ENCODE peak calls at places on chromosomes 3 and 15, in ten cellular contexts. A is endodermal cell; K is heart left ventricle; Y is stomach; D is IMR-90; U is left lung; H is CD8-positive, alpha-beta memory T cell; I is lower lobe of right lung; O is upper lobe of right lung; V is PC-9. F is an unnamed sample.
A peak's percentile ranks its signal among the peaks of the same experiment; 100 is the strongest.

GRCh38 chr3:42120866-42121265 is 29.7 kb downstream of the TRAK1 start:
- DNase-seq in H (no peak), O (no peak), D (peak; percentile 33), U (no peak), I (no peak), K (no peak), Y (no peak), V (peak; percentile 66), A (no peak), F (no peak)

GRCh38 chr3:25007974-25008658 is 419.9 kb upstream of the RARB start:
- DNase-seq in D (no peak), K (no peak), I (no peak), Y (no peak), H (no peak), O (no peak), A (no peak), U (no peak), V (no peak), F (no peak)

GRCh38 chr3:124514681-124515080 is 215.6 kb upstream of the UMPS start:
- DNase-seq in U (no peak), A (no peak), I (no peak), Y (no peak), H (no peak), D (no peak), O (no peak), V (no peak), K (no peak), F (no peak)

GRCh38 chr3:136270179-136270578 is 20.0 kb downstream of the PCCB start:
- DNase-seq in U (no peak), O (no peak), V (no peak), K (no peak), H (no peak), A (no peak), D (no peak), Y (no peak), I (no peak), F (no peak)

GRCh38 chr3:100334340-100335136 is at the start of gene NIT2:
- DNase-seq in D (peak; percentile 72), Y (peak; percentile 90), H (peak; percentile 70), A (peak; percentile 97), V (peak; percentile 81), U (peak; percentile 89), I (peak; percentile 94), O (peak; percentile 95), K (peak; percentile 92), F (peak; percentile 90)

GRCh38 chr15:91950631-91951384 is 97.3 kb downstream of the SLCO3A1 start:
- DNase-seq in I (no peak), K (no peak), Y (no peak), O (no peak), D (peak; percentile 49), A (no peak), U (no peak), H (no peak), V (peak; percentile 92), F (no peak)

GRCh38 chr3:125140011-125140813 is 72.3 kb downstream of the SLC12A8 start:
- DNase-seq in U (no peak), Y (no peak), H (no peak), I (no peak), A (peak; percentile 29), K (no peak), D (peak; percentile 61), V (no peak), O (no peak), F (no peak)

GRCh38 chr15:90047956-90048575 is 46.9 kb downstream of the ZNF710 start:
- DNase-seq in A (peak; percentile 43), I (no peak), V (no peak), Y (peak; percentile 51), U (no peak), H (no peak), K (no peak), D (no peak), O (no peak), F (no peak)

GRCh38 chr15:81296673-81297072 is 27.3 kb downstream of the STARD5 start:
- DNase-seq in O (peak; percentile 72), A (peak; percentile 53), I (peak; percentile 82), V (no peak), Y (peak; percentile 61), K (peak; percentile 74), H (peak; percentile 53), D (no peak), U (peak; percentile 80), F (no peak)

GRCh38 chr15:81297147-81297572 is 26.8 kb downstream of the STARD5 start:
- DNase-seq in D (peak; percentile 24), K (no peak), Y (no peak), O (no peak), U (no peak), A (no peak), H (no peak), V (peak; percentile 79), I (no peak), F (no peak)

GRCh38 chr15:81298606-81299005 is 25.3 kb downstream of the STARD5 start:
- DNase-seq in U (no peak), K (no peak), I (no peak), O (no peak), D (no peak), H (no peak), V (no peak), Y (no peak), A (no peak), F (no peak)

GRCh38 chr15:81296218-81296617 is 27.7 kb downstream of the STARD5 start:
- DNase-seq in A (no peak), H (no peak), K (no peak), U (no peak), D (no peak), V (no peak), I (no peak), O (no peak), Y (no peak), F (no peak)

GRCh38 chr15:81297580-81298575 is 26.1 kb downstream of the STARD5 start:
- DNase-seq in H (no peak), V (no peak), U (no peak), O (no peak), D (no peak), I (no peak), A (no peak), Y (no peak), K (no peak), F (no peak)
- H3K27ac ChIP-seq in H (peak overlapping the region; percentile 61), V (no peak overlapping the region), U (peak overlapping the region; percentile 85), O (peak overlapping the region; percentile 79), D (no peak overlapping the region), I (peak overlapping the region; percentile 86), A (no peak overlapping the region), Y (peak overlapping the region; percentile 82), K (no peak overlapping the region), F (no peak overlapping the region)

DNA sequence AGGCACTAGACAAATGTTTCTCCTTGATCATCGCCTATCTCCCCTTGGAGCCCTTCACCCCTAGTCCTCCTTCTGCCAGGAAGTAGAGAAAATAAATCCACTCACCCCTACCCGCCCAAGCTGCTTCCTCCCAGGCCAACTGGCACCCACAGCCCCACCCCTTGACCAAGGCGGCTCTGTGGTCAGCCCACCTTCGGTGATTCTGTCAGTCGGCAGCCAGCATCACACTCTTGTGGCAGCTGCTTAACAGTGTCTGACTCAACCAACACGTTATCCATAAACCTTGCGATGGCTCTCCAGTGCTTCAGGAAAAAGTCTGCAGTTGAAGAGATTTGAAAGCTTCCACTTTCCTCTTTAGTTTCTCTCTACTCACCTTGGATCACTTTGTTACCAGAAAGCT is 7.6 kb downstream of the SHF start:
- DNase-seq in O (no peak), H (no peak), Y (no peak), K (no peak), I (no peak), A (no peak), D (no peak), U (no peak), V (no peak), F (no peak)
- H3K36me3 ChIP-seq in O (no peaks in the 10 kb centered on the region), H (no peaks in the 10 kb centered on the region), Y (peaks cover 4% of the 10 kb centered on the region), K (no peaks in the 10 kb centered on the region), I (no peaks in the 10 kb centered on the region), A (no peaks in the 10 kb centered on the region), D (peaks cover 2% of the 10 kb centered on the region), U (no peaks in the 10 kb centered on the region), V (no peaks in the 10 kb centered on the region), F (peaks cover 70% of the 10 kb centered on the region)

GRCh38 chr3:43867673-43868072 is 176.9 kb downstream of the ABHD5 start:
- DNase-seq in K (no peak), A (peak; percentile 33), Y (no peak), D (peak; percentile 66), I (no peak), O (no peak), H (no peak), U (no peak), V (no peak), F (no peak)

GRCh38 chr3:43865887-43866528 is 175.3 kb downstream of the ABHD5 start:
- DNase-seq in O (no peak), V (no peak), D (no peak), K (no peak), Y (no peak), U (no peak), H (no peak), A (peak; percentile 36), I (no peak), F (no peak)

GRCh38 chr3:43863966-43864933 is 173.5 kb downstream of the ABHD5 start:
- DNase-seq in U (no peak), H (no peak), I (no peak), K (no peak), O (no peak), D (no peak), Y (no peak), V (no peak), A (peak; percentile 34), F (no peak)

GRCh38 chr3:43865376-43865775 is 174.6 kb downstream of the ABHD5 start:
- DNase-seq in D (no peak), K (no peak), I (no peak), Y (no peak), O (no peak), U (no peak), V (no peak), H (no peak), A (peak; percentile 20), F (no peak)

DNA sequence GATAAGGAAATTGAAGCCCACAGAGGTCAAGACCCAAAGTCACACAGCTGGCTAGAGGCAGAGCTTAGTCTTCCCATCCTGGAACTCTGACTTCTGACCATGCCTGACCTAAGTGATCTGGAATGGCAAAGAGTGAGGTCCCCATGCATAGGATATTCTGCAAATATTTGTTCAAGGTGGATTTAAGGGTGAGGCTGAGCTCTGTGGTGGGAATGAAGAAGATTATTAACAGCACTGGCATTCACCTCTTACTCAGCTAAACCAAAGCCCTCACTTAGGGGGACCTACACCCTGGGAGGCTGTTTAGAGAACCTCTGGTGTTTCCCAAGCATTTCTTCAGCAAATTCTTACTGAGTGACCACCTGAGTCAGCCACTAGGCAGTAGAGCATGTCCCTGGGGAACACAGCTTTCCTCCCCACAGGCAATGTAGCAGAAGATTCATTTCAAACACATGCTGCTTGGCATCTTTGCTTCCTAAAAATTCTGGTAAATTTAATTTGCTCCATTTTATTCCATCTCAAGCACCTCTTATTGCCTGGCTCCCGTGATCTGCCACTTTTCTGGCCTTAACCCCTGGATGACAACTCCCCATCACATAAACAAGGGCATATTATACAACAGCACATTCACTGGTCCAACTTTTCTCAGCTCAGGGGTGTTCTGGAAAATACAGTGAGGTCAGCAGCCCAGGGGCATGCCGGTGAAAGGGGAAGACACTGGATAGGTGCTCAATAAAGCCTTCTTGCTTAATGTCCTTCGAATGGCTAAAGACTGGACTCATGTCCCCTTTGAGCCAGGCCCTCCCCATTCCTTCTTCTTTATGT is 176.0 kb downstream of the ABHD5 start:
- DNase-seq in O (no peak), I (no peak), V (peak; percentile 99), K (no peak), D (peak; percentile 86), U (no peak), Y (no peak), H (no peak), A (peak; percentile 28), F (no peak)
- H3K27ac ChIP-seq in O (no peak overlapping the region), I (no peak overlapping the region), V (peak overlapping the region; percentile 97), K (no peak overlapping the region), D (no peak overlapping the region), U (no peak overlapping the region), Y (no peak overlapping the region), H (no peak overlapping the region), A (no peak overlapping the region), F (no peak overlapping the region)

GRCh38 chr3:138289260-138289659 is 40.4 kb downstream of the NME9 start:
- DNase-seq in D (no peak), O (no peak), K (no peak), Y (no peak), I (no peak), H (no peak), V (no peak), U (no peak), A (no peak), F (no peak)
- H3K36me3 ChIP-seq in D (peaks cover 36% of the 10 kb centered on the region), O (peaks cover 94% of the 10 kb centered on the region), K (peaks cover 100% of the 10 kb centered on the region), Y (peaks cover 100% of the 10 kb centered on the region), I (peaks cover 100% of the 10 kb centered on the region), H (peaks cover 24% of the 10 kb centered on the region), V (no peaks in the 10 kb centered on the region), U (no peaks in the 10 kb centered on the region), A (peaks cover 76% of the 10 kb centered on the region), F (peaks cover 55% of the 10 kb centered on the region)